ENCODE peak calls at places on chromosome 10, in ten cellular contexts. M is stimulated activated CD4-positive, alpha-beta T cell treated with anti-CD3 and anti-CD28 coated beads, TNF-alpha, amount 100 ng/mL, for 24 hours; X is HCEC 1CT; U is head of caudate nucleus; V is GM23248; F is NCI-H1105 treated with DMSO at 0.1 percent for 48 hours; Z is choroid plexus epithelial cell; Y is neural crest cell; D is activated T-helper 1 cell treated with anti-CD3 and anti-CD28 coated beads, Interleukin-12 subunit alpha, Interleukin-12 subunit beta, Interleukin-2, Interleukin-4 antibody, amounts not matched to agents 30 ng/mL and 10 ng/mL and 1 ng/mL, durations not matched to agents 14 hours and 24 hours and 36 hours; R is activated CD4-positive, CD25-positive, alpha-beta regulatory T cell treated with anti-CD3 and anti-CD28 coated beads, Interleukin-2, amount 50 U/mL, for 16 hours. J is an unnamed sample.
A peak's percentile ranks its signal among the peaks of the same experiment; 100 is the strongest.

GRCh38 chr10:77424257-77424656 is 213.4 kb downstream of the KCNMA1 start:
- DNase-seq in M (no peak), X (no peak), U (no peak), V (no peak), F (no peak), Z (no peak), Y (no peak), D (no peak), R (no peak), J (no peak)

GRCh38 chr10:3099291-3100092 is 32.1 kb downstream of the PFKP start:
- DNase-seq in M (no peak), X (peak; percentile 88), U (no peak), V (peak; percentile 87), F (no peak), Z (peak; percentile 90), Y (no peak), D (no peak), R (no peak), J (peak; percentile 87)

GRCh38 chr10:109963439-109963838 is 40.1 kb upstream of the XPNPEP1 start:
- DNase-seq in M (no peak), X (no peak), U (no peak), V (peak; percentile 74), F (no peak), Z (peak; percentile 66), Y (no peak), D (no peak), R (no peak), J (peak; percentile 30)

GRCh38 chr10:75293456-75293840 is 57.7 kb upstream of the COMTD1 start:
- DNase-seq in M (no peak), X (no peak), U (peak; percentile 31), V (no peak), F (no peak), Z (no peak), Y (no peak), D (no peak), R (no peak), J (no peak)

GRCh38 chr10:30557884-30558283 is 71.7 kb downstream of the LYZL2 start:
- DNase-seq in M (no peak), X (peak; percentile 53), U (no peak), V (peak; percentile 20), F (no peak), Z (peak; percentile 87), Y (no peak), D (no peak), R (no peak), J (peak; percentile 73)

GRCh38 chr10:5888843-5889623 is 660 bp downstream of the ANKRD16 start:
- DNase-seq in M (no peak), X (peak; percentile 20), U (peak; percentile 52), V (peak; percentile 66), F (peak; percentile 12), Z (peak; percentile 23), Y (peak; percentile 32), D (peak; percentile 46), R (no peak), J (no peak)

GRCh38 chr10:131312261-131312801 is 810 bp upstream of the TCERG1L start:
- DNase-seq in M (no peak), X (no peak), U (no peak), V (no peak), F (peak; percentile 31), Z (no peak), Y (peak; percentile 80), D (no peak), R (no peak), J (no peak)

GRCh38 chr10:44571701-44572100 is 186.8 kb upstream of the CXCL12 start:
- DNase-seq in M (no peak), X (no peak), U (no peak), V (peak; percentile 57), F (no peak), Z (no peak), Y (no peak), D (no peak), R (no peak), J (no peak)

GRCh38 chr10:95341716-95342130 is 50.9 kb upstream of the PDLIM1 start:
- DNase-seq in M (no peak), X (peak; percentile 98), U (no peak), V (peak; percentile 29), F (no peak), Z (peak; percentile 91), Y (no peak), D (no peak), R (no peak), J (peak; percentile 85)

GRCh38 chr10:59006511-59007306 is 169.7 kb upstream of the PHYHIPL start:
- DNase-seq in M (no peak), X (peak; percentile 79), U (no peak), V (peak; percentile 84), F (no peak), Z (peak; percentile 89), Y (no peak), D (no peak), R (no peak), J (peak; percentile 88)